ENCODE peak calls at places on chromosomes 6 and 20, in eight cellular contexts. Q is Calu3; F is stimulated activated CD4-positive, alpha-beta T cell treated with anti-CD3 and anti-CD28 coated beads, Interleukin-1b, Interleukin-23, amount 100 ng/mL, for 1 hour; W is HEK293T; X is NCI-H1092 treated with DMSO at 0.1 percent for 48 hours; S is GM04504; O is thoracic aorta; E is activated T-cell treated with anti-CD3 and anti-CD28 coated beads for 1 hour. C is an unnamed sample.

GRCh38 chr20:44319880-44320422 is 8.9 kb upstream of the FITM2 start:
- DNase-seq in Q (no peak), F (no peak), W (no peak), X (no peak), S (no peak), O (no peak), E (no peak), C (no peak)

GRCh38 chr6:162463573-162463972 is 264.0 kb downstream of the PRKN start:
- DNase-seq in Q (no peak), F (no peak), W (no peak), X (no peak), S (no peak), O (no peak), E (no peak), C (no peak)

GRCh38 chr20:21607971-21608735 is 94.3 kb upstream of the NKX2-2 start:
- DNase-seq in Q (peak), F (no peak), W (no peak), X (peak), S (no peak), O (no peak), E (no peak), C (no peak)

GRCh38 chr20:15889073-15889923 is 684.0 kb downstream of the KIF16B start:
- DNase-seq in Q (no peak), F (no peak), W (no peak), X (peak), S (no peak), O (no peak), E (no peak), C (no peak)

GRCh38 chr6:116405663-116406329 is 35.0 kb downstream of the DSE start:
- DNase-seq in Q (peak), F (no peak), W (peak), X (no peak), S (no peak), O (no peak), E (no peak), C (no peak)

GRCh38 chr6:155883741-155884140 is 428.1 kb upstream of the NOX3 start:
- DNase-seq in Q (no peak), F (no peak), W (no peak), X (no peak), S (no peak), O (no peak), E (no peak), C (no peak)

GRCh38 chr6:71400852-71401251 is 112.2 kb downstream of the OGFRL1 start:
- DNase-seq in Q (no peak), F (no peak), W (no peak), X (no peak), S (no peak), O (no peak), E (no peak), C (no peak)

GRCh38 chr20:50014570-50015562 is 32.1 kb downstream of the SNAI1 start:
- DNase-seq in Q (no peak), F (no peak), W (no peak), X (no peak), S (no peak), O (no peak), E (no peak), C (peak)

GRCh38 chr6:149363154-149363553 is 36.9 kb upstream of the SUMO4 start:
- DNase-seq in Q (peak), F (no peak), W (no peak), X (no peak), S (no peak), O (no peak), E (no peak), C (no peak)

GRCh38 chr20:4193053-4193452 is 177.7 kb upstream of the RNF24 start:
- DNase-seq in Q (no peak), F (no peak), W (no peak), X (no peak), S (no peak), O (no peak), E (no peak), C (no peak)

GRCh38 chr6:22072939-22073338 is 223.9 kb downstream of the PRL start:
- DNase-seq in Q (no peak), F (no peak), W (no peak), X (no peak), S (no peak), O (no peak), E (no peak), C (no peak)

GRCh38 chr6:31058128-31058894 is 48.0 kb downstream of the MUC22 start:
- DNase-seq in Q (peak), F (no peak), W (peak), X (peak), S (peak), O (no peak), E (no peak), C (no peak)

GRCh38 chr6:90328004-90328403 is 31.4 kb upstream of the BACH2 start:
- DNase-seq in Q (no peak), F (no peak), W (no peak), X (no peak), S (no peak), O (no peak), E (no peak), C (no peak)